ENCODE peak calls at places on chromosomes 5 and 9, in nine cellular contexts. V, A, O, B, M, X, W, U and P are unnamed samples.

GRCh38 chr9:125359011-125359410 is 97.4 kb downstream of the GAPVD1 start:
- DNase-seq in O (no peak), X (no peak), A (no peak), U (no peak), W (no peak), B (no peak), M (no peak), V (no peak), P (no peak)

GRCh38 chr5:113336975-113337374 is 97.8 kb downstream of the TSSK1B start:
- DNase-seq in W (peak), O (no peak), U (peak), A (peak), V (peak), M (no peak), X (no peak), B (no peak), P (no peak)

GRCh38 chr9:105681724-105682123 is 12.6 kb upstream of the TMEM38B start:
- DNase-seq in W (peak), U (no peak), B (no peak), O (no peak), M (no peak), V (peak), A (peak), X (no peak), P (no peak)

GRCh38 chr5:142472306-142472951 is 147.6 kb upstream of the SPRY4 start:
- DNase-seq in M (no peak), U (peak), A (peak), V (peak), W (peak), B (peak), X (no peak), O (no peak), P (no peak)

GRCh38 chr9:112361602-112362001 is 18.3 kb upstream of the HSDL2 start:
- DNase-seq in W (peak), M (no peak), O (no peak), A (no peak), V (peak), X (no peak), B (no peak), U (no peak), P (no peak)

GRCh38 chr5:134524219-134524825 is 1.1 kb upstream of the JADE2 start:
- DNase-seq in B (no peak), A (no peak), U (peak), V (peak), O (peak), X (peak), M (peak), W (peak), P (no peak)

GRCh38 chr9:26892251-26893029 is at the start of gene CAAP1:
- DNase-seq in X (peak), A (peak), U (peak), O (peak), W (peak), V (peak), M (peak), B (peak), P (peak)

GRCh38 chr5:120808135-120808534 is 344.0 kb downstream of the PRR16 start:
- DNase-seq in B (no peak), M (no peak), U (no peak), X (no peak), V (peak), W (peak), A (no peak), O (no peak), P (no peak)

GRCh38 chr5:69129413-69129812 is 35.6 kb downstream of the SLC30A5 start:
- DNase-seq in W (peak), V (peak), U (no peak), X (no peak), B (peak), M (no peak), A (peak), O (no peak), P (no peak)

GRCh38 chr5:147507480-147508126 is 2.3 kb downstream of the DPYSL3 start:
- DNase-seq in W (peak), O (no peak), U (no peak), A (no peak), B (no peak), V (peak), M (no peak), X (no peak), P (no peak)

GRCh38 chr5:72234265-72234700 is 85.8 kb downstream of the MRPS27 start:
- DNase-seq in V (peak), W (peak), O (no peak), X (no peak), A (peak), M (no peak), B (no peak), U (peak), P (peak)

GRCh38 chr9:111298831-111299603 is 31.0 kb downstream of the OR2K2 start:
- DNase-seq in A (peak), V (peak), B (peak), U (no peak), W (peak), X (no peak), O (peak), M (no peak), P (no peak)

GRCh38 chr5:79171846-79172245 is 60.2 kb downstream of the BHMT start:
- DNase-seq in B (no peak), W (no peak), A (no peak), X (no peak), M (no peak), U (no peak), O (no peak), V (no peak), P (no peak)

GRCh38 chr5:112174959-112175594 is 244.0 kb downstream of the EPB41L4A start:
- DNase-seq in V (peak), M (no peak), W (peak), A (peak), B (no peak), U (peak), X (no peak), O (no peak), P (peak)

GRCh38 chr5:139636207-139636792 is 11.8 kb upstream of the CXXC5 start:
- DNase-seq in M (no peak), X (no peak), U (peak), W (no peak), V (no peak), O (no peak), A (no peak), B (no peak), P (peak)

GRCh38 chr5:90530736-90531487 is 1.5 kb upstream of the LYSMD3 start:
- DNase-seq in A (no peak), W (no peak), O (no peak), U (no peak), M (no peak), X (no peak), V (no peak), B (no peak), P (no peak)

GRCh38 chr9:32839013-32839442 is 55.7 kb downstream of the TMEM215 start:
- DNase-seq in X (no peak), O (no peak), A (no peak), V (no peak), U (no peak), M (no peak), B (no peak), W (no peak), P (no peak)

GRCh38 chr5:160342413-160342941 is 27.9 kb downstream of the C1QTNF2 start:
- DNase-seq in X (no peak), B (no peak), M (no peak), W (peak), O (peak), A (peak), V (peak), U (no peak), P (no peak)

GRCh38 chr9:114134827-114135396 is 20.4 kb upstream of the COL27A1 start:
- DNase-seq in B (no peak), M (no peak), X (no peak), V (no peak), U (no peak), O (no peak), A (no peak), W (no peak), P (no peak)

GRCh38 chr5:87139795-87140194 is 127.9 kb upstream of the RASA1 start:
- DNase-seq in X (no peak), U (no peak), B (no peak), M (no peak), W (no peak), O (no peak), V (no peak), A (no peak), P (no peak)

GRCh38 chr5:63228154-63228553 is 649.5 kb downstream of the LRRC70 start:
- DNase-seq in O (no peak), V (no peak), W (no peak), U (no peak), M (no peak), A (no peak), B (no peak), X (no peak), P (no peak)

GRCh38 chr9:92325991-92326500 is 293 bp downstream of the CENPP start:
- DNase-seq in U (no peak), A (no peak), O (no peak), M (no peak), W (no peak), B (no peak), V (no peak), X (no peak), P (no peak)

GRCh38 chr9:35645736-35646582 is 4.8 kb downstream of the SIT1 start:
- DNase-seq in W (peak), A (no peak), O (peak), X (peak), V (no peak), U (peak), M (no peak), B (no peak), P (no peak)

GRCh38 chr9:9752722-9753121 is 860.1 kb downstream of the PTPRD start:
- DNase-seq in W (no peak), M (no peak), X (no peak), U (no peak), A (no peak), B (no peak), V (no peak), O (peak), P (no peak)

GRCh38 chr9:129146441-129146933 is 31.6 kb downstream of the IER5L start:
- DNase-seq in X (no peak), B (no peak), W (no peak), M (no peak), O (no peak), V (peak), A (no peak), U (no peak), P (no peak)

GRCh38 chr5:124732891-124733670 is 13.4 kb downstream of the ZNF608 start:
- DNase-seq in V (no peak), X (no peak), A (no peak), O (no peak), B (no peak), U (no peak), W (no peak), M (no peak), P (no peak)
- H3K4me3 ChIP-seq in V (no peak), X (no peak), A (no peak), O (no peak), B (no peak), U (no peak), W (no peak), M (no peak), P (no peak)

DNA sequence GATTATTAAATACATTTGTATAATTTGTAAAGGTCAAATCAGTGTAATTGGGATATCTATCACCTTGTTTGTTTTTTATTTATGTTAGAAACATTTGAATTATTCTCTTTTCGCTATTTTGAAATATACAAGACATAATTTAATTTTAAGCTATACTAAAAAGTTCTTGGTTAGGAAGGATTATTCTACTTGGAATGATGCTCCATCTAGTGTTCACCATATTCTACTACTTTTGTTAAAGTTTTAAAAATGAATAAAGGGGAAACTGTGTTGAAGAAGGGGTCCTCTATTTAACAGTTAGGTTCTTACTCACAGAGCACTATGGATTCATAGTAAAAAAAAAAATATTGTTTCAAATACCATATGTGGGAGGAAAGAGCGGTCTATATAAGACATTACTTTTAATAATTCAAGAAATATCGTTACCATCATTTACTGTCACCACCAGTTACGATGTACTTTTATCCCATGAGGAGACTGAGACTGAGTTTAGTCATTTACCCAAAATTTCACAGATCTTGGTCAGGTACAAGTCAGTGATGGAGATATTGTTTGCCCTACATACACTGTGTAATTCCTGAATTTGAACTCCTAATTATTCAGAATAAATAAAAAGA is 6.3 kb upstream of the STOM start:
- DNase-seq in U (no peak), W (peak), A (no peak), V (peak), X (no peak), O (no peak), M (no peak), B (no peak), P (no peak)
- TF ChIP-seq CTCF in U (no peak), W (peak), A (peak), V (no peak), X (no peak), O (peak), M (peak), B (peak), P (no peak)

GRCh38 chr5:110753620-110754019 is 14.8 kb downstream of the SLC25A46 start:
- DNase-seq in M (no peak), X (no peak), A (no peak), V (no peak), B (no peak), W (no peak), O (no peak), U (no peak), P (no peak)

GRCh38 chr5:110752953-110753352 is 14.1 kb downstream of the SLC25A46 start:
- DNase-seq in A (no peak), U (no peak), V (no peak), O (no peak), B (no peak), M (no peak), W (no peak), X (no peak), P (peak)

GRCh38 chr5:110757118-110757729 is 18.4 kb downstream of the SLC25A46 start:
- DNase-seq in U (peak), B (no peak), O (no peak), M (no peak), W (peak), X (no peak), A (peak), V (peak), P (no peak)

GRCh38 chr5:110754181-110754580 is 15.4 kb downstream of the SLC25A46 start:
- DNase-seq in X (no peak), V (no peak), B (no peak), O (no peak), M (no peak), U (no peak), A (no peak), W (no peak), P (no peak)

GRCh38 chr5:110751902-110752762 is 13.3 kb downstream of the SLC25A46 start:
- DNase-seq in V (peak), W (peak), X (no peak), B (peak), U (no peak), O (no peak), M (no peak), A (no peak), P (peak)
- H3K4me3 ChIP-seq in V (no peak), W (no peak), X (no peak), B (no peak), U (no peak), O (no peak), M (no peak), A (no peak), P (peak)

GRCh38 chr9:101738566-101739183 is at the start of gene GRIN3A:
- DNase-seq in V (no peak), O (no peak), W (no peak), A (no peak), B (no peak), X (peak), M (no peak), U (no peak), P (no peak)
- TF ChIP-seq CTCF in V (no peak), O (no peak), W (no peak), A (no peak), B (no peak), X (no peak), M (no peak), U (no peak), P (no peak)

GRCh38 chr5:149578896-149579295 is 2.4 kb upstream of the ARHGEF37 start:
- DNase-seq in W (no peak), B (no peak), U (no peak), M (no peak), A (no peak), V (no peak), X (no peak), O (no peak), P (no peak)

GRCh38 chr5:149583394-149583793 is 2.1 kb downstream of the ARHGEF37 start:
- DNase-seq in A (no peak), V (peak), X (peak), U (no peak), O (peak), W (peak), M (no peak), B (no peak), P (no peak)

GRCh38 chr5:149581931-149582768 is 852 bp downstream of the ARHGEF37 start:
- DNase-seq in W (peak), V (peak), A (no peak), B (no peak), O (no peak), M (no peak), X (peak), U (no peak), P (no peak)

GRCh38 chr5:149581192-149581861 is at the start of gene ARHGEF37:
- DNase-seq in W (peak), U (no peak), V (peak), M (no peak), O (peak), X (peak), B (no peak), A (no peak), P (no peak)

GRCh38 chr5:149580808-149581191 is 498 bp upstream of the ARHGEF37 start:
- DNase-seq in W (no peak), B (no peak), X (no peak), M (no peak), V (no peak), O (no peak), U (no peak), A (no peak), P (no peak)
- H3K4me3 ChIP-seq in W (peak), B (peak), X (peak), M (peak), V (peak), O (peak), U (no peak), A (peak), P (peak)

GRCh38 chr5:61010759-61011460 is 65.9 kb downstream of the NDUFAF2 start:
- DNase-seq in A (no peak), X (no peak), B (no peak), U (no peak), O (no peak), V (no peak), M (no peak), W (peak), P (no peak)
- TF ChIP-seq CTCF in A (peak), X (no peak), B (peak), U (no peak), O (no peak), V (no peak), M (no peak), W (peak), P (no peak)

GRCh38 chr9:100408541-100409175 is 18.3 kb upstream of the MSANTD3 start:
- DNase-seq in O (no peak), B (no peak), U (no peak), X (no peak), A (no peak), W (no peak), V (no peak), M (no peak), P (no peak)

GRCh38 chr9:100406962-100407361 is 20.0 kb upstream of the MSANTD3 start:
- DNase-seq in A (no peak), B (no peak), X (no peak), O (no peak), M (no peak), V (no peak), W (no peak), U (no peak), P (no peak)

GRCh38 chr9:100409176-100409556 is 17.8 kb upstream of the MSANTD3 start:
- DNase-seq in O (no peak), M (no peak), A (no peak), V (no peak), W (no peak), X (no peak), B (no peak), U (no peak), P (no peak)

GRCh38 chr9:100413839-100414420 is 13.0 kb upstream of the MSANTD3 start:
- DNase-seq in M (no peak), A (no peak), V (no peak), X (no peak), O (no peak), W (no peak), U (no peak), B (no peak), P (no peak)

DNA sequence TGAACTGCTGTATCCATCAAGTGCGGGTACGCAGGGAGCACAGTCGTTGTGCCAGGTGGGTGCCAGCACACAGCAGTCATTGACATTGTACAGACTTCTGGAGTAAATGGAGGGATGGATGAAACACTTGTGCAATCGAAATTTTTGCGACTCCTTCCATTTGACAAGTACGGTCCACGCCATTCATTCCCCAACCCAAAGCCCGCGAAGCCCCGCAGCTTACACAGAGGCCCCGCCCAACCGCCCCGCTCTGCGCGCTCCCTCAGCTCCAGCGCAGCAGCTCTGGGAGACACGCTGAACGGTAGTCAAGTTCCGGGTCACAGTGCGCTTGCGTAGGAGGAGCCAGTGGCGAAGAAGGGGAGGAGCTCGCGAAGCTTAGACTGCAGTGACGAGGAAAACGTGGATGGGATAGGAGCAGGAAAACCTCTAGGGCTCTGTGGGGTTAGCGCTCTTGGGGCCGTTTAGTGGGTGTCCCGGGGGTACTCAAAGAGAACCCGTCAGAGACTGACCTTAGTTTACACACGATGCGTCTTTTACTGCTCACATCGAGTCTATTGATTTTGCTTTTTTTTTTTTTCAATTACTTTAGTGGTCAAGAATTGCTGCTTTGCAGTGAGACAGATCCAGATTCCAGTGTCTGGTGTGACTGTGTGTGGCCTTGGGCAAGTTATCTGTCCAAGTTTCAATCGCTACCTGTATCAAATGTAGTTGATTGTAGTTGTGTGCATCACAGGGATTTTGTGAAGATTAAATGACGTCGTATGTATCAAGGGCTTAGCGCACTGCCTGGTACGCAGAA is 15.3 kb upstream of the MSANTD3 start:
- DNase-seq in O (peak), B (peak), M (peak), U (no peak), X (peak), V (peak), A (peak), W (peak), P (peak)
- H3K4me3 ChIP-seq in O (peak), B (peak), M (peak), U (no peak), X (peak), V (peak), A (peak), W (peak), P (peak)